ENCODE peak calls at places on chromosomes 4 and X, in six cellular contexts. S is activated T-helper 1 cell treated with anti-CD3 and anti-CD28 coated beads, Interleukin-2, amount 50 U/mL, for 16 hours; Q is MG63; K is BE2C; U is AML-193; R is Calu3. D is an unnamed sample.

GRCh38 chr4:46648088-46648744 is 258.3 kb upstream of the GABRA2 start:
- DNase-seq in S (no peak), Q (peak; percentile 10), U (peak; percentile 42), R (peak; percentile 1), K (peak; percentile 63), D (no peak)

GRCh38 chr4:176959980-176960379 is 167.3 kb upstream of the VEGFC start:
- DNase-seq in R (no peak), K (no peak), S (no peak), Q (no peak), U (no peak), D (no peak)

GRCh38 chrX:134599173-134599914 is 58.9 kb downstream of the PLAC1 start:
- DNase-seq in Q (peak; percentile 13), U (no peak), S (no peak), R (no peak), K (no peak), D (no peak)

GRCh38 chr4:89303177-89303576 is 4.4 kb downstream of the GPRIN3 start:
- DNase-seq in Q (no peak), R (no peak), S (no peak), K (no peak), U (no peak), D (no peak)

GRCh38 chr4:183229397-183229796 is 90.7 kb downstream of the CLDN22 start:
- DNase-seq in K (no peak), R (no peak), Q (no peak), S (no peak), U (no peak), D (no peak)

GRCh38 chr4:1821679-1822567 is 28.8 kb downstream of the FGFR3 start:
- DNase-seq in K (no peak), R (no peak), S (no peak), Q (no peak), U (no peak), D (no peak)

GRCh38 chr4:1476140-1476513 is 69.9 kb upstream of the NKX1-1 start:
- DNase-seq in Q (no peak), R (no peak), S (no peak), U (no peak), K (no peak), D (no peak)

GRCh38 chr4:6263541-6264540 is 5.8 kb upstream of the WFS1 start:
- DNase-seq in U (peak; percentile 7), K (peak; percentile 72), Q (no peak), S (no peak), R (peak; percentile 32), D (no peak)

GRCh38 chrX:136662104-136662503 is 14.1 kb downstream of the CD40LG start:
- DNase-seq in S (no peak), Q (no peak), R (no peak), K (no peak), U (no peak), D (no peak)

GRCh38 chrX:112279940-112280339 is 197.4 kb upstream of the TRPC5 start:
- DNase-seq in S (no peak), U (no peak), Q (no peak), R (no peak), K (no peak), D (no peak)

GRCh38 chr4:94304365-94304971 is 38.2 kb downstream of the HPGDS start:
- DNase-seq in S (no peak), R (peak; percentile 21), U (peak; percentile 46), Q (no peak), K (peak; percentile 39), D (no peak)

GRCh38 chr4:98658287-98659105 is at the start of gene TSPAN5:
- DNase-seq in R (peak; percentile 74), S (peak; percentile 76), Q (peak; percentile 79), K (peak; percentile 84), U (peak; percentile 73), D (peak; percentile 50)

GRCh38 chr4:109079731-109080130 is 222.7 kb downstream of the COL25A1 start:
- DNase-seq in Q (peak; percentile 17), K (no peak), R (no peak), U (no peak), S (no peak), D (no peak)

D was measured in T1000.